ENCODE peak calls at places on chromosomes 11 and 22, in six cellular contexts. C is aorta; H is astrocyte; O is naive thymus-derived CD4-positive, alpha-beta T cell; K is SK-N-MC; A is uterus. B is an unnamed sample.

GRCh38 chr11:29326757-29327156 is 690.1 kb downstream of the KCNA4 start:
- DNase-seq in C (no peak), K (no peak), H (no peak), A (no peak), O (no peak), B (no peak)

GRCh38 chr11:25048632-25049031 is 551.8 kb downstream of the LUZP2 start:
- DNase-seq in O (no peak), C (no peak), A (no peak), H (no peak), K (no peak), B (no peak)

GRCh38 chr22:19517919-19518567 is 6.2 kb downstream of the CLDN5 start:
- DNase-seq in K (no peak), A (no peak), O (no peak), H (no peak), C (peak; percentile 62), B (no peak)

GRCh38 chr11:87295237-87295636 is 257.5 kb downstream of the TMEM135 start:
- DNase-seq in K (no peak), C (no peak), H (no peak), A (no peak), O (no peak), B (no peak)

GRCh38 chr22:44361391-44362126 is 48.8 kb upstream of the SHISAL1 start:
- DNase-seq in K (no peak), A (peak; percentile 18), C (peak; percentile 63), H (peak; percentile 22), O (no peak), B (no peak)

GRCh38 chr11:64626637-64627036 is 35.6 kb downstream of the SLC22A12 start:
- DNase-seq in O (no peak), H (no peak), K (no peak), C (no peak), A (no peak), B (no peak)

GRCh38 chr22:49381595-49382450 is 445.9 kb downstream of the BRD1 start:
- DNase-seq in K (no peak), A (no peak), O (no peak), C (peak; percentile 52), H (no peak), B (no peak)

GRCh38 chr11:11607772-11608171 is 14.0 kb downstream of the GALNT18 start:
- DNase-seq in K (no peak), A (no peak), O (no peak), C (no peak), H (no peak), B (no peak)

GRCh38 chr22:50091092-50091491 is 1.3 kb downstream of the MOV10L1 start:
- DNase-seq in H (no peak), A (no peak), K (no peak), O (no peak), C (peak; percentile 65), B (no peak)

GRCh38 chr11:119759324-119759723 is 30.3 kb upstream of the NECTIN1 start:
- DNase-seq in H (peak; percentile 80), A (no peak), O (no peak), K (no peak), C (no peak), B (no peak)

GRCh38 chr11:69881467-69882269 is 62.5 kb upstream of the FGF3 start:
- DNase-seq in C (peak; percentile 68), A (no peak), H (no peak), O (no peak), K (no peak), B (peak; percentile 10)

GRCh38 chr11:128210148-128210940 is 377.0 kb downstream of the ETS1 start:
- DNase-seq in K (no peak), A (peak; percentile 34), C (no peak), O (no peak), H (peak; percentile 98), B (no peak)

GRCh38 chr22:47918936-47919505 is 1156.6 kb downstream of the TBC1D22A start:
- DNase-seq in K (no peak), A (no peak), O (no peak), C (no peak), H (no peak), B (no peak)

GRCh38 chr11:119666463-119667131 is 62.4 kb downstream of the NECTIN1 start:
- DNase-seq in C (peak; percentile 92), K (no peak), H (peak; percentile 22), A (peak; percentile 56), O (peak; percentile 45), B (peak; percentile 81)

GRCh38 chr11:62852523-62853188 is 13.3 kb upstream of the WDR74 start:
- DNase-seq in C (no peak), O (no peak), K (no peak), A (no peak), H (no peak), B (no peak)

GRCh38 chr11:37372667-37373066 is 774.6 kb upstream of the RAG2 start:
- DNase-seq in C (no peak), O (no peak), K (no peak), H (no peak), A (no peak), B (no peak)
- H3K9me3 ChIP-seq in C (peaks cover 5% of the 10 kb centered on the region), O (no peaks in the 10 kb centered on the region), K (no peaks in the 10 kb centered on the region), H (no peaks in the 10 kb centered on the region), A (no peaks in the 10 kb centered on the region), B (peaks cover 43% of the 10 kb centered on the region)

GRCh38 chr11:101202614-101203013 is 73.0 kb upstream of the PGR start:
- DNase-seq in O (no peak), C (no peak), H (no peak), K (no peak), A (no peak), B (no peak)
- H3K9me3 ChIP-seq in O (no peaks in the 10 kb centered on the region), C (no peaks in the 10 kb centered on the region), H (peaks cover 4% of the 10 kb centered on the region), K (no peaks in the 10 kb centered on the region), A (peaks cover 7% of the 10 kb centered on the region), B (peaks cover 36% of the 10 kb centered on the region)

GRCh38 chr11:55345306-55345705 is 2.3 kb downstream of the OR4A16 start:
- DNase-seq in K (no peak), C (no peak), A (no peak), O (no peak), H (no peak), B (no peak)

DNA sequence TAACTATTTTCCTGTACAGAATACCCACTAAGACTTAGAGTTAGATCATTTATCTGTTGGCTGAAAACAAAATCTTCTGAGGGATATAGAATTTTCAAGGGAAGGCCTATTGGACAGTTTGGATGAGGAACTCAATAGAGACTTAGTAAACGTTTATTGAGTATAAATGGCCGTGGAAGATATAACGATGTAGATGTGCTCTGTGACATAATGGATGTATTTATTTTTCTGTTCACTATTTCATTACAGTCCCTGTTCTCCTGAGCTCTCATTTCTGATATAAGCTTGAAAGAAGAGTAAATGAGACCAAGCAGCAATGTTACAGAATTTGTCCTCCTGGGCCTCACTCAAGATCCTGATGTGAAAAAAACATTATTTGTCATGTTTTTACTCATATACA is at the start of gene OR4A16:
- DNase-seq in C (no peak), H (no peak), K (no peak), O (no peak), A (no peak), B (no peak)
- H3K9me3 ChIP-seq in C (peaks cover 1% of the 10 kb centered on the region), H (peaks cover 5% of the 10 kb centered on the region), K (no peaks in the 10 kb centered on the region), O (no peaks in the 10 kb centered on the region), A (no peaks in the 10 kb centered on the region), B (peaks cover 7% of the 10 kb centered on the region)

GRCh38 chr11:118661425-118662301 is 17.8 kb downstream of the TREH start:
- DNase-seq in K (no peak), A (no peak), C (peak; percentile 72), H (no peak), O (no peak), B (no peak)

GRCh38 chr11:118660646-118661424 is 18.6 kb downstream of the TREH start:
- DNase-seq in H (no peak), K (no peak), C (peak; percentile 61), A (no peak), O (no peak), B (no peak)

GRCh38 chr11:118663929-118664328 is 15.5 kb downstream of the TREH start:
- DNase-seq in O (no peak), A (no peak), K (no peak), H (no peak), C (peak; percentile 2), B (no peak)

GRCh38 chr11:118662401-118663271 is 16.8 kb downstream of the TREH start:
- DNase-seq in K (no peak), C (peak; percentile 72), A (no peak), H (no peak), O (no peak), B (no peak)

DNA sequence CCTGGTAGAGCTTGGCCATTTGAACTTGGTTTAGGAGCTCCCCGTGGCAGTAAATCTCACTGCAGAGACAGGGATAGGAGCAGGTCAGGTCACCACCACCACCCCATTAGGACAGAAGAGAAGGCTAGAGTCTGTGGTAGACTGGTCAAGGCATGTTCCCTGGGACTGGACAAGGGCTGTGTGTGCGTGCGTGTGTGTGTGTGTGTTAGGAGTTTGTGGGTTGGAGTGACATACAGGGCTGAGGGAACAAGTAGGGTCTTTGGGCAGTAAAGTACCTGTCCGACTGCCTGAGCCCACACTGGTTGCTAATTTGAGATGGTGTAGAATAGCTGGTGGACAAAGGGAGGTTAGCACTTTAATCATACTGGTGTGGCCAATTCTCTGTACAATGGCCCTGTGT is 16.1 kb downstream of the TREH start:
- DNase-seq in O (no peak), C (peak; percentile 33), A (no peak), H (peak; percentile 14), K (no peak), B (no peak)
- H3K9me3 ChIP-seq in O (no peaks in the 10 kb centered on the region), C (no peaks in the 10 kb centered on the region), A (no peaks in the 10 kb centered on the region), H (no peaks in the 10 kb centered on the region), K (no peaks in the 10 kb centered on the region), B (no peaks in the 10 kb centered on the region)

DNA sequence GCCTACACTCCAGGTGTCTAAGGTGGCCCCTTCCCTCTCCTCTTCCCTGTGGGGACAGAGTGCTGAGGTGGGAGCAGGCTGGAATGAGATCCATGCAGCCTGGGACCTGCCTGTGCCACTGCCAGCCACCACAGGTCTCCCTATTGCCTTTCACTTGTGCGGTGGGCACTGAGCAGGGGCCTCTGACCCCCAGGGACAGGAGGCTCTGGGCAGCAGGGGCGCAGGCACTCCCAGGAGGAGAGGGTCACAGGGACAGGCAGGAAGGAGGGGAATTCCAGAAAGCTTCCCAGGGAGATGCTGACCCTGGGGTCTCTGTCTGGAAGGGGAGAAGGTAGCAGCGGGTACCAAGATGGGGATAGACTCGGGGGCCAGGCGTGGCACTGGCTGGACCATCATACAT is 228.5 kb upstream of the B3GAT1 start:
- DNase-seq in A (no peak), O (no peak), K (no peak), C (peak; percentile 56), H (no peak), B (no peak)
- H3K9me3 ChIP-seq in A (no peaks in the 10 kb centered on the region), O (no peaks in the 10 kb centered on the region), K (no peaks in the 10 kb centered on the region), C (no peaks in the 10 kb centered on the region), H (no peaks in the 10 kb centered on the region), B (no peaks in the 10 kb centered on the region)

DNA sequence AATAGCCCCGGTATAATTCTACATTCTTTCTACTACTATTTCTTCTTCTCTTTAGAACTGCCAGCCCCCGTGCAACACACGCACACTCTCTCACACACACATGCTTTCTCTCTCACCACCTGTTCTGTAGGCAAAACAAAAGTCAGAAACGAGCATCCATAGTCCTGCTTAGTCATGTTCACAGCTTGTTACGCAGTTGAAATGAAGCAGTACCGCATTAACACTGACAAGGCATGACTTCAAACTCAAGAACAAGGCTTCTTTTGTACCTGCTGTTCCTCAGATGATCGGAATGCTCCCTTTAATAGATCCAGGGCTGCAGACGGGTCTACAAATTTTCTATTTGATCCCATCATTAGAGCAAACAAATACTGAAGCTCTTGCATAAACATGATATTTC is 42.2 kb downstream of the USP28 start:
- DNase-seq in K (no peak), O (no peak), H (no peak), A (no peak), C (no peak), B (no peak)
- H3K9me3 ChIP-seq in K (no peaks in the 10 kb centered on the region), O (no peaks in the 10 kb centered on the region), H (no peaks in the 10 kb centered on the region), A (no peaks in the 10 kb centered on the region), C (no peaks in the 10 kb centered on the region), B (no peaks in the 10 kb centered on the region)

B was measured in left ventricle myocardium inferior.